ENCODE peak calls at places on chromosomes 7 and 10, in six cellular contexts. Y, A, K, E, I and U are unnamed samples.

GRCh38 chr7:23662124-23662982 is 17.6 kb upstream of the FAM221A start:
- DNase-seq in I (no peak), K (no peak), Y (no peak), E (no peak), A (peak), U (no peak)

GRCh38 chr10:7351905-7352304 is 58.9 kb downstream of the SFMBT2 start:
- DNase-seq in A (no peak), K (no peak), E (no peak), I (no peak), Y (no peak), U (no peak)

GRCh38 chr7:122520961-122521555 is 177.9 kb downstream of the RNF133 start:
- DNase-seq in K (no peak), Y (no peak), I (no peak), E (no peak), A (no peak), U (no peak)

GRCh38 chr10:5977471-5978370 is at the start of gene IL15RA:
- DNase-seq in A (peak), I (no peak), K (peak), E (no peak), Y (peak), U (no peak)

GRCh38 chr7:354597-355470 is 64.9 kb downstream of the FOXL3 start:
- DNase-seq in I (no peak), A (no peak), K (no peak), Y (no peak), E (no peak), U (no peak)

GRCh38 chr7:1931248-1931950 is 261.3 kb downstream of the ELFN1 start:
- DNase-seq in E (no peak), Y (no peak), I (no peak), K (no peak), A (peak), U (no peak)

GRCh38 chr10:75552171-75552570 is 120.7 kb downstream of the LRMDA start:
- DNase-seq in A (no peak), Y (no peak), E (no peak), K (no peak), I (no peak), U (no peak)

GRCh38 chr7:144565586-144565985 is 162.1 kb upstream of the NOBOX start:
- DNase-seq in I (no peak), Y (no peak), E (no peak), A (no peak), K (no peak), U (no peak)

GRCh38 chr7:106111671-106112117 is 418 bp downstream of the SYPL1 start:
- DNase-seq in Y (peak), E (no peak), A (peak), K (no peak), I (peak), U (no peak)

GRCh38 chr7:106486331-106486730 is 174.6 kb downstream of the CCDC71L start:
- DNase-seq in E (no peak), I (no peak), Y (no peak), K (no peak), A (peak), U (no peak)

GRCh38 chr10:24973163-24973562 is 20.8 kb upstream of the PRTFDC1 start:
- DNase-seq in K (no peak), I (no peak), Y (no peak), E (no peak), A (no peak), U (no peak)

GRCh38 chr7:129535896-129536295 is 33.6 kb downstream of the SMKR1 start:
- DNase-seq in I (no peak), Y (no peak), A (no peak), E (no peak), K (no peak), U (no peak)

GRCh38 chr10:62560207-62560819 is 186.1 kb downstream of the ZNF365 start:
- DNase-seq in A (peak), I (peak), K (no peak), E (no peak), Y (no peak), U (no peak)